ENCODE peak calls at places on chromosomes 3 and 15, in five cellular contexts. S, F, O, L and D are unnamed samples.

GRCh38 chr3:187651282-187651681 is 18.9 kb downstream of the SST start:
- DNase-seq in S (no peak), F (no peak), O (no peak), L (no peak), D (no peak)

GRCh38 chr15:52292780-52293392 is 2.7 kb downstream of the MYO5C start:
- DNase-seq in S (no peak), F (no peak), O (no peak), L (no peak), D (no peak)

GRCh38 chr3:154776549-154777230 is 303.4 kb upstream of the MME start:
- DNase-seq in S (no peak), F (no peak), O (no peak), L (no peak), D (no peak)

GRCh38 chr3:130905551-130905950 is 11.7 kb downstream of the ATP2C1 start:
- DNase-seq in S (no peak), F (no peak), O (no peak), L (no peak), D (no peak)

GRCh38 chr3:58214484-58215316 is 3.9 kb upstream of the DNASE1L3 start:
- DNase-seq in S (no peak), F (no peak), O (peak), L (no peak), D (no peak)

GRCh38 chr15:28994142-28994829 is 108.5 kb downstream of the APBA2 start:
- DNase-seq in S (no peak), F (no peak), O (no peak), L (no peak), D (no peak)

GRCh38 chr3:167798443-167798842 is 62.9 kb downstream of the SERPINI1 start:
- DNase-seq in S (no peak), F (no peak), O (no peak), L (no peak), D (no peak)

GRCh38 chr3:178100881-178101280 is 435.4 kb upstream of the KCNMB2 start:
- DNase-seq in S (no peak), F (no peak), O (no peak), L (no peak), D (no peak)

GRCh38 chr3:111012388-111013248 is 59.0 kb upstream of the NECTIN3 start:
- DNase-seq in S (no peak), F (no peak), O (no peak), L (no peak), D (no peak)

GRCh38 chr3:113736548-113737089 is 9.4 kb downstream of the NAA50 start:
- DNase-seq in S (no peak), F (no peak), O (no peak), L (no peak), D (no peak)

GRCh38 chr3:14921811-14922705 is 25.3 kb upstream of the NR2C2 start:
- DNase-seq in S (peak), F (no peak), O (no peak), L (peak), D (no peak)

GRCh38 chr3:50473768-50474167 is 29.7 kb downstream of the CACNA2D2 start:
- DNase-seq in S (no peak), F (no peak), O (no peak), L (no peak), D (no peak)

GRCh38 chr15:51904931-51905330 is 66.6 kb downstream of the LEO1 start:
- DNase-seq in S (no peak), F (no peak), O (no peak), L (no peak), D (no peak)

GRCh38 chr3:42263354-42264346 is 2.3 kb downstream of the CCK start:
- DNase-seq in S (no peak), F (no peak), O (no peak), L (no peak), D (no peak)

GRCh38 chr3:42101048-42101447 is 9.9 kb downstream of the TRAK1 start:
- DNase-seq in S (no peak), F (peak), O (no peak), L (no peak), D (no peak)

GRCh38 chr3:26623409-26624208 is 1.0 kb downstream of the LRRC3B start:
- DNase-seq in S (no peak), F (peak), O (no peak), L (no peak), D (no peak)

GRCh38 chr15:53962646-53963561 is 15.3 kb upstream of the UNC13C start:
- DNase-seq in S (peak), F (no peak), O (peak), L (peak), D (no peak)

DNA sequence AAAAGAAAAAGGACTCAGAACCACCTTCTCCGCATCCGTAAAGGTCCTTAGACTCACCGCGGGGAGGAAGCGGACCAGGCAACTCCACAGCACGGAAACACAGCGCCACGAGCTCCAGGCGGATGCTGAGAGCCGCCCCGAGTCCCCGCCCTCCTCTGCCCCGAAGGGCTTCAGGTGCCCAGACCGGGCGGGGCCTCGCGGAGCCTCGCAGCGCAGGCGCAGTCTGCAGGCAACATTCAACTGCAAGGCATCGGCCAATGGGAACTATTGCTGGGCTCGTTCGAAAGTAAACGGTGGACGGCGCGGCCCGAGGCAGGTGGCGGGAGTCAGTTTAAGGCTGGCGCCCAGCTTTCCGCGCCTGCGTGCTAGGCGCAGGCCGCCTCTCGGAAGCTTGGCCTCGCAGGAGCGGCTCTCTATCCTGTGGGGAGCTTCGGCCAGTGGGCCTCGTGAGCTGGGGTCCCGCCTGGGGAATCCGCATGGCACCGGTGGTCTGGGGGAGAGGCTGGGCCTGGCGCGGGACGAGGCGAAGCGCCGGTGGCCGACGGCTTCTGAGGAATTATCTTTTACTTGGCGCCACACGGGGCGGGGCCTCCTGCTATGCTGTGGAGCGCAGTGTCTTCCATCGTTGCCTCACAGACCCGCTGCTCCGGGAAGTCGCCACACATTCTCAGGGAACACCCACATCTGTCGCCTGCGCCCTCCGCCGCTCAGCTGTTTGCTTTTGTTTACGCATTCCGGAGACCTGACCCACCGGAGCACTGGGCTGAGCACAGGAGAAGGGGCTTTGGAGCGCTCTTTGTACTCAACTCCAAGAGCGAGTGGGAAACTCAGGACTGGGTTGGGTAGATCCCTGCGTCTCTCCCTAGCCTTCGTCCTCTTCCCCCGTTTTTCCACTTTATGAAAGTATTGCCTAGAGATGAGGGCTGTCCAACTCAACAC is at the start of gene TRIM59:
- DNase-seq in S (peak), F (peak), O (peak), L (peak), D (peak)
- TF ChIP-seq POLR2A in S (no peak), F (no peak), O (peak), L (no peak), D (no peak)

DNA sequence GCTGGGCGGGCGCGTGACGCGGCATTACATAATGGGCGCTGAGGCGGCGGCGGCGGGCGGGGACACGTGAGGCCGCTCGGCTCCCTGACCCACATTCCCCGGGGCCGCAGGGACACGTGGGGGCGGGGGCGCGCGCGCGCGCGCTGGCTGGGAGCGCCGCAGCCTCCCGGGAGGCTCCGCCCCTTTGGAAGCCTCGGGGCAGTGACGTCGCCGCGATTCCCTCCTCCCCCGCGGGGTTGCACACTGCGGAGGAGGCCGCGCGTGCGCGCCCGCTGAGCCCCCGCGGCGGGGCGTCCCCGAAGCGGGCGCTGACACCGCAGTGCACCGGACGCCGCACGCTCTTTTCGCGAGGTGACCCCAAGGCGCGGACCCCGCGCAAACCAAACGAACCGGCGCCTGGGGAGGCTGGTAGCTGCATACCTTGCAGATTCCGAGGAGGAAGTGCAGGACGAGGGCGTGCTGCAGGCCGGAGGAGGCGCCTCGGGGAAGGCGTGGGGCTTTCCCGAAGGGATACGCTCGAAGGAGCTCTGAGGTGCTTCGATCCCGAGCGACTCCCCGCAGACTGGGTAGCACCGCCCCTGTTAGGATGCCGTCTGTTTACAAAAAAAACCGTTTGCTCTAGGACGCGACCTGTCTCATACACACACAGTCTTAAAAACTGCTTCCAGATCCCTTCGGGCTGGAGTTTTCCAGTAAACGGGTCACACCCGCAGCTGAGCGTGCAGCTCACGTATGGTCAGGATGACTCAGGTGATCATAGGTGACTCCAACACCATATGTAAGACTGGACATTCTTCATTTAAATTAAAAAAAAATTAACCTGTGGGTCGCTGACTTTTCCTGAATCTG is 1.0 kb downstream of the NR1D2 start:
- DNase-seq in S (peak), F (peak), O (peak), L (peak), D (peak)
- TF ChIP-seq POLR2A in S (no peak), F (peak), O (peak), L (peak), D (peak)

GRCh38 chr15:89803941-89804800 is 10.5 kb downstream of the ANPEP start:
- DNase-seq in S (no peak), F (no peak), O (no peak), L (no peak), D (no peak)
- TF ChIP-seq POLR2A in S (no peak), F (no peak), O (no peak), L (no peak), D (no peak)

GRCh38 chr15:42581272-42581730 is 5.9 kb downstream of the STARD9 start:
- DNase-seq in S (peak), F (peak), O (peak), L (peak), D (peak)
- TF ChIP-seq POLR2A in S (no peak), F (no peak), O (peak), L (no peak), D (no peak)

DNA sequence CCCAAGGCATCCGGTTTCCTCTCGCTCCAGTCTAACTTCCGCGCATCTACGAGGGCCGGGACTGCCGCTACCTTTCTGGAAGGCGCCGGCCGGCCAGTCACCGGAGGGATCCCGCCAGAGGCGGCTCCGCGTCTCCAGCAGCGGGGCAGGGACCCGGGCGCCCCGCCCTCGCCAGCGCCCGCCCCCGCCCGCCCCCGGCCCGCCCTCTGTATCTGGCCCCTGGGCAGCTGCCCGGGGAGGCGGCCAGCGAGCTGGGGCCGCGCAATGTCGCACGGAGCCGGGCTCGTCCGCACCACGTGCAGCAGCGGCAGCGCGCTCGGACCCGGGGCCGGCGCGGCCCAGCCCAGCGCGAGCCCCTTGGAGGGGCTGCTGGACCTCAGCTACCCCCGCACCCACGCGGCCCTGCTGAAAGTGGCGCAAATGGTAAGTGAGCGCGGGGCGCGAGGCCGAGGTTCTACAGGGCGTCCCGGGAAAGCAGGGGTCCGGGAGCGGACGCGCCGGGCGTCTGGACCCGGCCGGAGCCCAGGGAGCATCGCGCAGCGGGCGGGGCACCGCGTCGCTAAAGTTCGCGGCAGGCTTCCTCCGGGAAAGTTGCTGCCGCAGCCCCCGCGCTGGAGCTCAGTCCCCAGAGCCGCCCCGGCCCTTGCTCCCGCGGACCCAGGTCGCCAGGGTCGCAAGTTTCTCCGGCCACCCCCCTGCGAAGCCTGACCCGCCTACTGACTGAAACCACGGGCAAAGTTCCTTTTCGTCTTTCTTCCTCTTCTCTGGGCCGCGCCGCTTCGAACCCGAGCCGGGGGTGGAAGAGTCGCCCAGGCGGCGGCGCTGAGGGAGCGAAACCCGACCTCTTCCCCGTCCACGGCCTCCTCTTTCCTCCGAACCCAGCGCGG is at the start of gene CMTM7:
- DNase-seq in S (peak), F (peak), O (peak), L (peak), D (no peak)
- TF ChIP-seq POLR2A in S (no peak), F (peak), O (no peak), L (no peak), D (no peak)

DNA sequence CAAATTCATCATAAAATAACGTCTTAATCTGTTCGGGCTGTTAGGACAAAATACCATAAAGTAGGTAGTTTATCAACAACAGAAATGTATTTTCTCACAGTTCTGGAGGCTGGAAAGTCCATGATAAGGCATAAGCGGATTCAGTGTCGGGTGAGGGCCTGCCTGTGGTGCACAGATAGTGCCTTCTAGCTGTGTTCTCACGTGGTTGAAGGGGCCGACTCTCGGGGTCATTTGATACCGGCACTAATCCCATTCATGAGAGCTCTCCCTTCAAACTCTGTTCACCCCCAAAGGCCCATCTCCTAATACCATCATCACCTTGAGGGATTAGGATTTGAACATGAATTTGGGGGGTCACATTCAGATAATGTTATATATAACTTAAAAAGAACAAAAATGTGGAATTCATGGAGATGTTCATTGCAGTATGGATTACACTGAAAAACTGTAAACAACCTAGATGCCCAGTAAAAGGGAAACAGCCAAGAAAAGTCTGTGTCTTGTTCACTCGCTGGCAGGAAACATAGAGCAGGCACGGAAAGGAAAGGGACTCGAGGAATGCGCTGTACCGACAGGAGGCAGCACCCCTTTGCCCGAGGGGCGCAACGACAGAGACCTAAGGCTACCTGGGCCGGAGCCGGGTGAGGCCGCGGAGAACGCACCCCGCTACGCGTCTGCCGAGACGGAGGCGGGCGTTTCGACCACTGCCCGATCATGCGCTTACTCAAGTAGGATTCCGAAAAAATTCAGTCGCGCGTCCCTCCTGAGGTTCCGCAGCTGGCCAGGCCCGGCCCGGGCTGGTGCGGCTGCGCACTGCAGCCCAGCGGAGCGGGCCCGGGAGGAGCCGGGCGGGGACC is 1.1 kb upstream of the MAN2A2 start:
- DNase-seq in S (peak), F (peak), O (peak), L (peak), D (peak)
- TF ChIP-seq POLR2A in S (no peak), F (peak), O (peak), L (no peak), D (peak)

DNA sequence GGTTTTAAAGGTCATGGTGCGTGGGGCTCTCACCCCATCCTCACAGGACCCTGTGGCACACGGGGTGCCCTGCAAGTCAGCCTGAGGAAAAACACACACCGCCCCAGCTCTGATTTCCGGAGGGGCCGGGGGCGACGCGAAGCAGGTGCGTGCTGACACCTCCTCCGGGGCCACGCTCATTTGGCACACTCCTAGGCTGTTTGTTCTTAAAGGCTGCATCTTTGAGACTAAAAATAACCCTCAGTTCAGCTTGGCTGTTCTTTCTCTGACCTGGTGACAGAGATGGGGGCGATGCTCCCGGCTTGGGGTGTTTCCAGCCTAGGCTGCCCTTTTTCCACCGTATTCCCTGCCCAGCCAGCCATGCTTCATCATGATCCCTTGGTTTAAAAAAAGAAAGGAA is 141.5 kb upstream of the TPM1 start:
- DNase-seq in S (no peak), F (no peak), O (no peak), L (no peak), D (no peak)
- TF ChIP-seq POLR2A in S (no peak), F (peak), O (no peak), L (no peak), D (no peak)

GRCh38 chr3:32106132-32106928 is at the start of gene GPD1L:
- DNase-seq in S (peak), F (peak), O (peak), L (peak), D (peak)
- TF ChIP-seq POLR2A in S (no peak), F (peak), O (peak), L (no peak), D (no peak)

GRCh38 chr3:99971761-99972160 is 142.5 kb downstream of the FILIP1L start:
- DNase-seq in S (no peak), F (no peak), O (no peak), L (no peak), D (no peak)
- TF ChIP-seq POLR2A in S (no peak), F (no peak), O (no peak), L (no peak), D (no peak)

GRCh38 chr3:129627350-129628168 is 21.1 kb upstream of the PLXND1 start:
- DNase-seq in S (peak), F (peak), O (peak), L (peak), D (no peak)
- TF ChIP-seq POLR2A in S (no peak), F (no peak), O (peak), L (no peak), D (no peak)